ENCODE peak calls at places on chromosomes 6 and 20, in eight cellular contexts. F, X, M, Z, Q, J, N and W are unnamed samples.

GRCh38 chr6:168686339-168686738 is 245.4 kb downstream of the SMOC2 start:
- DNase-seq in F (no peak), X (no peak), M (no peak), Z (no peak), Q (no peak), J (no peak), N (no peak), W (no peak)

GRCh38 chr6:147904416-147904815 is 395.9 kb downstream of the SAMD5 start:
- DNase-seq in F (no peak), X (no peak), M (no peak), Z (no peak), Q (no peak), J (no peak), N (no peak), W (no peak)

GRCh38 chr6:13485923-13486557 is 1.4 kb downstream of the GFOD1 start:
- DNase-seq in F (no peak), X (peak), M (peak), Z (peak), Q (peak), J (peak), N (peak), W (peak)

GRCh38 chr6:149781715-149782114 is 32.2 kb downstream of the PCMT1 start:
- DNase-seq in F (no peak), X (no peak), M (no peak), Z (no peak), Q (no peak), J (no peak), N (no peak), W (no peak)

GRCh38 chr20:7375905-7376304 is 564.4 kb downstream of the HAO1 start:
- DNase-seq in F (peak), X (peak), M (peak), Z (no peak), Q (peak), J (peak), N (peak), W (peak)

GRCh38 chr6:152129606-152130249 is 322.2 kb downstream of the ESR1 start:
- DNase-seq in F (no peak), X (peak), M (peak), Z (no peak), Q (peak), J (peak), N (peak), W (no peak)

GRCh38 chr20:43914286-43914685 is 366 bp upstream of the TOX2 start:
- DNase-seq in F (no peak), X (no peak), M (no peak), Z (no peak), Q (no peak), J (peak), N (no peak), W (no peak)

GRCh38 chr6:155340464-155341129 is 26.3 kb upstream of the TFB1M start:
- DNase-seq in F (peak), X (peak), M (no peak), Z (peak), Q (peak), J (peak), N (peak), W (peak)

GRCh38 chr20:19756756-19757486 is 1.1 kb upstream of the RIN2 start:
- DNase-seq in F (no peak), X (no peak), M (no peak), Z (no peak), Q (no peak), J (no peak), N (no peak), W (no peak)

GRCh38 chr20:19760371-19760721 is 2.3 kb downstream of the RIN2 start:
- DNase-seq in F (no peak), X (no peak), M (no peak), Z (no peak), Q (no peak), J (no peak), N (no peak), W (no peak)

GRCh38 chr20:19758888-19759331 is 852 bp downstream of the RIN2 start:
- DNase-seq in F (no peak), X (no peak), M (peak), Z (peak), Q (peak), J (peak), N (peak), W (peak)

GRCh38 chr20:19757973-19758887 is at the start of gene RIN2:
- DNase-seq in F (peak), X (peak), M (peak), Z (peak), Q (peak), J (peak), N (peak), W (peak)

GRCh38 chr20:19757487-19757972 is 528 bp upstream of the RIN2 start:
- DNase-seq in F (no peak), X (peak), M (peak), Z (peak), Q (peak), J (peak), N (peak), W (peak)
- H2AFZ ChIP-seq in F (peak), X (peak), M (peak), Z (peak), Q (peak), J (peak), N (peak), W (peak)

GRCh38 chr6:3755637-3756515 is 4.4 kb upstream of the PXDC1 start:
- DNase-seq in F (no peak), X (no peak), M (no peak), Z (no peak), Q (peak), J (peak), N (no peak), W (peak)
- H2AFZ ChIP-seq in F (no peak), X (no peak), M (no peak), Z (no peak), Q (no peak), J (no peak), N (no peak), W (no peak)

DNA sequence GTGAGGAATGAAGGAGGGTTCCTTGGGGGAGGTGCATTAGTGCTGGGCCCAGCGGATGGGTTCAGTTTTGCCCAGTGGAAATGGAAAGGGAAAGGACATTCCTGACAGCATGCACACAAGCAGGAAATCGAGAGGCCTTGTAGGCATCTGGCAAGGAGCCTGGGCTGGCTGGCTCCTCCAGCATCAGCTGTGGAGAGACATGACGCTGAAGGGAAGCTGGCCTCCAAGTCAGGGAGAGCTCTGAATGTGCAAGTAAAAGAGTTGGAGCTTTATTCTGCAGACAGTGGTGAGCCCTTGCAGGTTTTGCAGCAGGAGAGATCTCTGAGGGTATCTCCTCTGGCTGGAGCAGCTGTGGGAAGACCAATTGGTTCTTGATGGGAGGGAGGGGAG is 154.3 kb downstream of the MRPL14 start:
- DNase-seq in F (no peak), X (peak), M (peak), Z (peak), Q (no peak), J (peak), N (peak), W (no peak)
- H2AFZ ChIP-seq in F (no peak), X (peak), M (no peak), Z (peak), Q (no peak), J (peak), N (peak), W (no peak)

GRCh38 chr6:97306946-97307345 is 23.9 kb upstream of the MMS22L start:
- DNase-seq in F (no peak), X (no peak), M (no peak), Z (no peak), Q (no peak), J (no peak), N (no peak), W (peak)

GRCh38 chr6:97305676-97306075 is 22.7 kb upstream of the MMS22L start:
- DNase-seq in F (no peak), X (no peak), M (no peak), Z (no peak), Q (peak), J (no peak), N (no peak), W (peak)

GRCh38 chr6:97304701-97305100 is 21.7 kb upstream of the MMS22L start:
- DNase-seq in F (no peak), X (no peak), M (no peak), Z (no peak), Q (no peak), J (peak), N (no peak), W (no peak)
- H2AFZ ChIP-seq in F (no peak), X (no peak), M (no peak), Z (no peak), Q (no peak), J (no peak), N (no peak), W (no peak)